ENCODE peak calls at places on chromosomes 4 and X, in seven cellular contexts. N is PC-3, Q is Peyer's patch, P is left ventricle myocardium inferior, C is stomach, X is Caco-2, W is colonic mucosa. H is an unnamed sample.
A peak's percentile ranks its signal among the peaks of the same experiment; 100 is the strongest.

GRCh38 chrX:73127700-73128241 is 48.5 kb upstream of the PABPC1L2A start:
- DNase-seq in N (peak; percentile 51), Q (no peak), P (no peak), C (no peak), X (no peak), W (no peak), H (peak; percentile 36)

GRCh38 chrX:16185725-16186136 is 18.4 kb downstream of the MAGEB17 start:
- DNase-seq in N (peak; percentile 90), Q (no peak), P (no peak), C (no peak), X (no peak), W (no peak), H (no peak)

GRCh38 chr4:76532810-76533209 is 97.8 kb downstream of the SHROOM3 start:
- DNase-seq in N (no peak), Q (no peak), P (no peak), C (no peak), X (no peak), W (no peak), H (no peak)

GRCh38 chr4:125538670-125539069 is 223.9 kb downstream of the FAT4 start:
- DNase-seq in N (no peak), Q (no peak), P (no peak), C (no peak), X (no peak), W (no peak), H (no peak)

GRCh38 chrX:20267924-20268701 is 1.4 kb upstream of the RPS6KA3 start:
- DNase-seq in N (no peak), Q (peak; percentile 26), P (peak; percentile 58), C (peak; percentile 59), X (peak; percentile 37), W (peak; percentile 51), H (peak; percentile 83)

GRCh38 chrX:12975670-12975965 is 708 bp downstream of the TMSB4X start:
- DNase-seq in N (peak; percentile 23), Q (peak; percentile 19), P (peak; percentile 26), C (no peak), X (no peak), W (no peak), H (peak; percentile 83)

GRCh38 chr4:124483043-124483906 is 229.3 kb downstream of the ANKRD50 start:
- DNase-seq in N (no peak), Q (no peak), P (no peak), C (no peak), X (peak; percentile 55), W (no peak), H (no peak)

GRCh38 chrX:137945470-137945869 is 379.5 kb downstream of the ZIC3 start:
- DNase-seq in N (no peak), Q (no peak), P (no peak), C (no peak), X (no peak), W (no peak), H (no peak)

GRCh38 chr4:138863160-138863559 is 152.4 kb upstream of the NOCT start:
- DNase-seq in N (no peak), Q (no peak), P (no peak), C (no peak), X (no peak), W (no peak), H (no peak)

GRCh38 chrX:69313622-69314290 is 148.5 kb upstream of the PJA1 start:
- DNase-seq in N (no peak), Q (no peak), P (no peak), C (no peak), X (no peak), W (peak; percentile 10), H (no peak)

GRCh38 chr4:555566-556275 is 20.4 kb downstream of the TMEM271 start:
- DNase-seq in N (no peak), Q (no peak), P (no peak), C (no peak), X (no peak), W (no peak), H (no peak)

GRCh38 chrX:12249997-12250396 is 111.7 kb downstream of the FRMPD4 start:
- DNase-seq in N (peak; percentile 38), Q (no peak), P (no peak), C (no peak), X (no peak), W (no peak), H (no peak)

GRCh38 chr4:531721-532565 is 32.9 kb downstream of the PIGG start:
- DNase-seq in N (no peak), Q (no peak), P (no peak), C (no peak), X (no peak), W (no peak), H (no peak)

GRCh38 chr4:4541040-4541631 is 712 bp downstream of the STX18 start:
- DNase-seq in N (peak; percentile 78), Q (no peak), P (no peak), C (peak; percentile 28), X (peak; percentile 40), W (peak; percentile 53), H (peak; percentile 54)

GRCh38 chr4:14280567-14280966 is 653.0 kb upstream of the BOD1L1 start:
- DNase-seq in N (no peak), Q (no peak), P (no peak), C (no peak), X (no peak), W (no peak), H (no peak)

GRCh38 chr4:25448379-25449109 is 71.5 kb downstream of the ANAPC4 start:
- DNase-seq in N (no peak), Q (no peak), P (no peak), C (no peak), X (peak; percentile 58), W (no peak), H (no peak)

GRCh38 chrX:73262991-73263390 is 48.3 kb upstream of the NAP1L2 start:
- DNase-seq in N (peak; percentile 38), Q (no peak), P (no peak), C (no peak), X (no peak), W (no peak), H (no peak)

GRCh38 chrX:108217877-108218276 is 126.3 kb downstream of the ATG4A start:
- DNase-seq in N (no peak), Q (no peak), P (peak; percentile 42), C (no peak), X (no peak), W (no peak), H (no peak)

GRCh38 chr4:22607382-22607781 is 85.4 kb upstream of the GBA3 start:
- DNase-seq in N (peak; percentile 62), Q (no peak), P (peak; percentile 23), C (peak; percentile 61), X (peak; percentile 51), W (peak; percentile 48), H (peak; percentile 37)

GRCh38 chr4:65096630-65097029 is 573.7 kb downstream of the EPHA5 start:
- DNase-seq in N (no peak), Q (no peak), P (no peak), C (no peak), X (no peak), W (no peak), H (no peak)

GRCh38 chrX:120309873-120310730 is 1.2 kb downstream of the TMEM255A start:
- DNase-seq in N (peak; percentile 38), Q (no peak), P (no peak), C (no peak), X (no peak), W (peak; percentile 25), H (no peak)
- TF ChIP-seq CTCF in N (no peak), Q (no peak), P (no peak), C (no peak), X (no peak), W (no peak), H (no peak)

DNA sequence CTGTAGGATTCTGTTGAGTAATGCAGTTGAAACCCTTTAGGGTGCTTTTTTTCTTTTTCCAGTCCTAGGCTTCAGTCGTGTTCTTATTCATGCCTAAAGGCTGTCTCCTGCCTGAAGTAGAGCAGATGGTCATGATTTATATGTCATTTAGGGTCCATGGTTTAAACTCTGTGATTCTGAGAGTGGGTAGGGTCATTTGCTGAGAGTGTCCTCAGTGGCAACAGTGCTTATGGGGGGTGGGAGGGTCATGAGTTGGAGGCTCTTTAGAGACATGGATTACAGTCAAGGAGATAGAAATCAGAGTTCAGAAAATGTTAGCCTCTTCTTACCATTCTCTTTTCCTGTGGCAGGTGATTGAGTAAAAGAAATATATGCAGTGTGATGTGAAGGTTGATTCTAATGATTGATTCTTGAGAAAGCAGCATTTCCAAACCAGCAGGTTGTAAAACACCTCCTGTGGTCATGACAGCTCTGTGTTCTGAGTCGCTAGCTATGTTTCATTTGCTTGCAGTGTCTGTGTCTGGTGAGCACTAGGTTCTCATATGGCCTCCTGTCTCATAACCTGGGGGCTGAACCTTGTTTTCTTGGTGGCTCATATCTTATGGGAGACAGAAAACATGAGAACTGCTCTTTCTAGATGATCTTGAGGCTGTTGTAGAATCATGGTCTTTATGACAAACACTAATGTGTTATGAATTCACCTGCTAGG is 60.5 kb downstream of the JADE1 start:
- DNase-seq in N (no peak), Q (no peak), P (no peak), C (no peak), X (no peak), W (no peak), H (no peak)
- H3K4me1 ChIP-seq in N (no peaks in the 10 kb centered on the region), Q (no peaks in the 10 kb centered on the region), P (peaks cover 6% of the 10 kb centered on the region), C (no peaks in the 10 kb centered on the region), X (no peaks in the 10 kb centered on the region), W (no peaks in the 10 kb centered on the region), H (no peaks in the 10 kb centered on the region)

GRCh38 chrX:149518236-149518635 is 13.1 kb upstream of the IDS start:
- DNase-seq in N (no peak), Q (no peak), P (no peak), C (no peak), X (no peak), W (no peak), H (no peak)

GRCh38 chrX:149515954-149516602 is 11.0 kb upstream of the IDS start:
- DNase-seq in N (no peak), Q (no peak), P (no peak), C (no peak), X (no peak), W (no peak), H (no peak)

GRCh38 chrX:149513713-149514427 is 8.8 kb upstream of the IDS start:
- DNase-seq in N (peak; percentile 58), Q (no peak), P (no peak), C (no peak), X (no peak), W (no peak), H (no peak)

GRCh38 chrX:149516604-149517003 is 11.5 kb upstream of the IDS start:
- DNase-seq in N (no peak), Q (no peak), P (no peak), C (no peak), X (no peak), W (no peak), H (no peak)

GRCh38 chrX:149517308-149517707 is 12.2 kb upstream of the IDS start:
- DNase-seq in N (no peak), Q (no peak), P (no peak), C (no peak), X (no peak), W (no peak), H (no peak)
- H3K4me3 ChIP-seq in N (no peak overlapping the region), Q (no peak overlapping the region), P (no peak overlapping the region), C (no peak overlapping the region), X (no peak overlapping the region), W (no peak overlapping the region), H (no peak overlapping the region)

DNA sequence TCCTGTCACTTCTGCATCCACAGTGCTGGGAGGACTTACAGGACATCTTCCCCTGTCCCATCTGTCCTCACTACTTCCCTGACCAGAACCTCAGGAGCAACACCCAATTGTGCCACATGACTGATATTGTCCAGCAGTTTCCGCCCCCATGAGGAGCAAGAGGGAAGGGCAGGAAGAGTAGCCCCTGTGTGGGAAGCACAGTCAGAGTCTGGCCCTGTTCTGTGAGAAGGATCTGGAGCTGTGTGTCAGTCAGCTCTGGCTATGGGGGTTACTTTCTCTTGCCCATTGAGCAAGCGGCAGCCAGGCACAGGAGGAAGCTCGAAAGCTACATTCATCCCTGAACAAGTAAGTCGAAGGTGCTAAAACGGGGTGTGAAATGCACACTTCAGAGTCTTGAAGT is 14.8 kb upstream of the TRIM60 start:
- DNase-seq in N (peak; percentile 23), Q (no peak), P (no peak), C (no peak), X (peak; percentile 46), W (no peak), H (no peak)
- TF ChIP-seq CTCF in N (peak; percentile 45), Q (no peak), P (no peak), C (no peak), X (no peak), W (no peak), H (no peak)